ENCODE peak calls at places on chromosomes 7 and 10, in four cellular contexts. M is ovary, S is IMR-90, D is D721Med. O is an unnamed sample.

GRCh38 chr10:112962343-112962742 is 12.3 kb downstream of the TCF7L2 start:
- DNase-seq in M (no peak), D (no peak), S (no peak), O (no peak)

GRCh38 chr10:86556933-86557649 is 35.5 kb upstream of the WAPL start:
- DNase-seq in S (no peak), D (no peak), M (no peak), O (no peak)

GRCh38 chr10:84727398-84727797 is 399.0 kb downstream of the CCSER2 start:
- DNase-seq in M (no peak), S (no peak), D (no peak), O (no peak)

GRCh38 chr10:108560488-108560887 is 1362.8 kb downstream of the XPNPEP1 start:
- DNase-seq in M (no peak), S (no peak), D (no peak), O (no peak)

GRCh38 chr10:34687434-34688205 is 127.5 kb downstream of the PARD3 start:
- DNase-seq in D (no peak), M (no peak), S (peak), O (no peak)

GRCh38 chr10:130138479-130138866 is 2.3 kb downstream of the GLRX3 start:
- DNase-seq in M (no peak), D (no peak), S (peak), O (peak)

GRCh38 chr7:22013711-22014110 is 68.0 kb upstream of the CDCA7L start:
- DNase-seq in M (no peak), S (no peak), D (no peak), O (no peak)

GRCh38 chr10:121978511-121978910 is 3.5 kb upstream of the NSMCE4A start:
- DNase-seq in S (no peak), D (no peak), M (no peak), O (no peak)

GRCh38 chr10:124647421-124648130 is 96.6 kb downstream of the FAM53B start:
- DNase-seq in S (peak), D (no peak), M (no peak), O (peak)

GRCh38 chr7:22935269-22935668 is 78.7 kb downstream of the HYCC1 start:
- DNase-seq in D (no peak), S (peak), M (no peak), O (no peak)

GRCh38 chr7:123190109-123190831 is 9.5 kb downstream of the SLC13A1 start:
- DNase-seq in D (no peak), S (no peak), M (no peak), O (peak)

GRCh38 chr10:14554843-14555205 is 219.9 kb downstream of the FAM107B start:
- DNase-seq in D (no peak), M (no peak), S (peak), O (no peak)

GRCh38 chr7:154744226-154744860 is 258.6 kb downstream of the PAXIP1 start:
- DNase-seq in S (no peak), M (no peak), D (no peak), O (peak)

GRCh38 chr7:66865290-66865864 is 55.6 kb upstream of the TMEM248 start:
- DNase-seq in D (no peak), S (no peak), M (no peak), O (no peak)

GRCh38 chr7:149414745-149415390 is 46.0 kb downstream of the ZNF777 start:
- DNase-seq in D (no peak), M (peak), S (peak), O (peak)

GRCh38 chr7:96246972-96247371 is 74.9 kb downstream of the SLC25A13 start:
- DNase-seq in M (no peak), D (no peak), S (no peak), O (no peak)

GRCh38 chr10:87868277-87868676 is 4.9 kb downstream of the PTEN start:
- DNase-seq in M (no peak), D (no peak), S (no peak), O (no peak)

GRCh38 chr7:131374821-131375220 is 47.1 kb downstream of the MKLN1 start:
- DNase-seq in D (no peak), M (no peak), S (no peak), O (no peak)

GRCh38 chr10:27717851-27718250 is 27.8 kb downstream of the MKX start:
- DNase-seq in D (no peak), S (no peak), M (no peak), O (no peak)

GRCh38 chr7:154871928-154872750 is 130.8 kb downstream of the PAXIP1 start:
- DNase-seq in S (no peak), D (no peak), M (no peak), O (no peak)

GRCh38 chr7:36390199-36391090 is 783 bp downstream of the ANLN start:
- DNase-seq in M (peak), D (peak), S (peak), O (peak)

GRCh38 chr7:141978351-141978750 is 4.8 kb upstream of the TAS2R38 start:
- DNase-seq in M (no peak), D (no peak), S (no peak), O (no peak)

GRCh38 chr7:141975806-141976523 is 2.4 kb upstream of the TAS2R38 start:
- DNase-seq in M (no peak), S (no peak), D (peak), O (peak)

GRCh38 chr7:141976524-141977245 is 3.1 kb upstream of the TAS2R38 start:
- DNase-seq in S (no peak), D (no peak), M (no peak), O (no peak)

GRCh38 chr7:141973673-141974072 is at the start of gene TAS2R38:
- DNase-seq in M (no peak), S (no peak), D (no peak), O (no peak)

GRCh38 chr7:141974831-141975230 is 1.3 kb upstream of the TAS2R38 start:
- DNase-seq in S (no peak), M (no peak), D (no peak), O (peak)
- TF ChIP-seq CTCF in S (no peak), M (no peak), D (peak), O (no peak)

DNA sequence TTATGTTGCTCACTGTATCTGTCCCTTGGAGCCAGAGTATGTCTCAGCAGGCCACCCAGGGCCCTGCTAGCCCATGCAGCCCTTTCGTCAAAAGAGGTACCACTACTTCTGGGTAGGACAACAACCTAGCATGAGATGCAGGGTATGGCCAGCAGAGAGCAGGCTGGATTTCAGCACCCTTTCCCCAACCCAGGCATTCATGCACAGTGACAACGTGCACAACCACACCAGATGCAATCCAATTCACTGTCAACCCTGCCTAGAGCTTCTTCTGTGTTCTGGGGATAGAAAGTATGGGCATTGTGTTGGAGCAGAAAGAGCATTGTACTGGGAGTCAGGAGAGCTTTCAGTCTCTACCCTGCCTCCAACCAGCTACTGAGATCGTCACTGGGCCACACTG is 37.9 kb downstream of the JAZF1 start:
- DNase-seq in D (no peak), S (no peak), M (no peak), O (peak)
- TF ChIP-seq CTCF in D (no peak), S (no peak), M (no peak), O (no peak)

GRCh38 chr10:94546058-94546595 is 539 bp downstream of the HELLS start:
- DNase-seq in M (no peak), S (peak), D (no peak), O (peak)

GRCh38 chr10:94549221-94549620 is 3.6 kb downstream of the HELLS start:
- DNase-seq in S (no peak), D (no peak), M (no peak), O (no peak)

GRCh38 chr10:94546616-94547175 is 1.1 kb downstream of the HELLS start:
- DNase-seq in D (no peak), M (no peak), S (peak), O (no peak)

GRCh38 chr10:94545277-94546057 is at the start of gene HELLS:
- DNase-seq in M (peak), D (peak), S (peak), O (peak)
- TF ChIP-seq CTCF in M (no peak), D (no peak), S (no peak), O (no peak)

GRCh38 chr7:33744293-33744692 is 161.0 kb upstream of the BMPER start:
- DNase-seq in S (peak), D (no peak), M (no peak), O (peak)
- TF ChIP-seq CTCF in S (no peak), D (peak), M (no peak), O (peak)

DNA sequence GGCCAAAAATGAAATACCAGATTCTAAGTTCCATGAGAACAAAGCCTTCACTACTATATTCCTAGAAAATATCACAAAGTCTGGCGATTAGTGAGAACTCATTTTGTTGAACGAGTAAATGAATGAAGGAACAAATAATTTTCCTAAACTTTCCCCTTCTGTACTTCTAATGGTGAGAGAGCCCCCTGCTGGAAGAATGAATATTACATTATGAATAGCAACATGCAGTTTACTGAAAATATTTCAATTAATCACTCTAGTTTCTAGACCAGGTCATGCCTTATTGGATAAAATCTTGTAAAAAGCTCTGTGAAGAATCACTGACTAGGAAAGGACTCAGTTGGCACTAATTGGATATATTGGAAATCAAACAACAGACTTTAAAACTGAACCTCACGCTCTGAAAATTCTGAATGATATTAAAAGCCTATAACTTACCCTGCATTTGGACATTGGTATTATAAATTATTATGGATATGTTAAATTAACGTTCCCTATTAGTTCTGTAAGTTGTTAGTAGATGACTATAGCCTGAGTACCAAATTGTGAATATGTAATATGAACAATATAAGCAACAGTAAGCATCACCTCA is 32.4 kb upstream of the MTPN start:
- DNase-seq in D (no peak), M (no peak), S (peak), O (no peak)
- TF ChIP-seq CTCF in D (peak), M (peak), S (peak), O (peak)

GRCh38 chr10:12350167-12350872 is 973 bp downstream of the CAMK1D start:
- DNase-seq in S (peak), M (peak), D (no peak), O (peak)
- TF ChIP-seq CTCF in S (no peak), M (no peak), D (no peak), O (no peak)

GRCh38 chr10:98675902-98676301 is 229.2 kb upstream of the HPS1 start:
- DNase-seq in M (no peak), D (no peak), S (no peak), O (no peak)

GRCh38 chr10:98673156-98673765 is 226.5 kb upstream of the HPS1 start:
- DNase-seq in D (no peak), S (no peak), M (no peak), O (no peak)

DNA sequence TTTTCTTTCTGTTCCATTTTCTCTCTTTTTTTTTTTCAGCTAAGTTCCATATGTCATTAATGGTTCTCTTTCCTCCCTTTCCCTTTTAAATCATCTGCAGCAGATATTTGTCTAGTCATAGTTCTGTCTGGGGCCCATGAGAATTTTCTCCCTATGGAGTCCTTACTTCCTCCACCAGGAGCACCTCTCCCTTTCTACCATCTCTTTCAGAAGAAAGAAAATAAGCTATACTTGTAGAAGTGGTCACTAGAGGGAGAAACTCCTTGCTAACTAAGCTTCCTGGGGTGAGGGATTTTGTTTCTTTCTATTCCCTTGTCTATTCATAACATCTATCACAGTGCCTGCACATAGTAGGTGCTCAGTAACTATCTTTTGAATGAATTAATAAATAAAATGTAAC is 230.2 kb upstream of the HPS1 start:
- DNase-seq in D (no peak), S (no peak), M (no peak), O (no peak)
- TF ChIP-seq CTCF in D (no peak), S (no peak), M (no peak), O (no peak)

GRCh38 chr10:75097666-75098285 is 13.7 kb upstream of the SAMD8 start:
- DNase-seq in M (no peak), D (peak), S (peak), O (no peak)
- TF ChIP-seq CTCF in M (no peak), D (peak), S (peak), O (no peak)

GRCh38 chr10:110609592-110609991 is 34.5 kb upstream of the RBM20 start:
- DNase-seq in M (no peak), D (no peak), S (no peak), O (no peak)
- TF ChIP-seq CTCF in M (no peak), D (peak), S (no peak), O (no peak)

O was measured in activated CD8-positive, alpha-beta T cell treated with anti-CD3 and anti-CD28 coated beads for 36 hours.